ENCODE peak calls at places on chromosomes 13 and 19, in six cellular contexts. One of them, this sample, is unnamed.
A peak's percentile ranks its signal among the peaks of the same experiment; 100 is the strongest.

GRCh38 chr19:48617146-48617937 is 1.6 kb downstream of the RPL18 start:
- DNase-seq in adrenal gland: no peak
- DNase-seq in uterus: no peak
- DNase-seq in tibial nerve: no peak
- DNase-seq in stomach: peak; percentile 49
- DNase-seq in suprapubic skin: no peak
- DNase-seq in this sample: no peak

GRCh38 chr19:48881741-48882657 is 9.8 kb downstream of the PPP1R15A start:
- DNase-seq in adrenal gland: no peak
- DNase-seq in uterus: no peak
- DNase-seq in tibial nerve: no peak
- DNase-seq in stomach: no peak
- DNase-seq in suprapubic skin: no peak
- DNase-seq in this sample: no peak

GRCh38 chr19:34996978-34997640 is 3.0 kb upstream of the GRAMD1A start:
- DNase-seq in adrenal gland: no peak
- DNase-seq in uterus: no peak
- DNase-seq in tibial nerve: no peak
- DNase-seq in stomach: no peak
- DNase-seq in suprapubic skin: no peak
- DNase-seq in this sample: no peak

GRCh38 chr13:59463023-59463422 is 700.7 kb downstream of the DIAPH3 start:
- DNase-seq in adrenal gland: no peak
- DNase-seq in uterus: no peak
- DNase-seq in tibial nerve: no peak
- DNase-seq in stomach: no peak
- DNase-seq in suprapubic skin: no peak
- DNase-seq in this sample: no peak

GRCh38 chr19:34985249-34986022 is 14.7 kb upstream of the GRAMD1A start:
- DNase-seq in adrenal gland: peak; percentile 71
- DNase-seq in uterus: peak; percentile 58
- DNase-seq in tibial nerve: no peak
- DNase-seq in stomach: peak; percentile 57
- DNase-seq in suprapubic skin: no peak
- DNase-seq in this sample: no peak

GRCh38 chr13:110062077-110062776 is 244.7 kb downstream of the COL4A1 start:
- DNase-seq in adrenal gland: no peak
- DNase-seq in uterus: no peak
- DNase-seq in tibial nerve: no peak
- DNase-seq in stomach: no peak
- DNase-seq in suprapubic skin: no peak
- DNase-seq in this sample: no peak

GRCh38 chr19:21202865-21203494 is 61.1 kb downstream of the ZNF431 start:
- DNase-seq in adrenal gland: no peak
- DNase-seq in uterus: no peak
- DNase-seq in tibial nerve: no peak
- DNase-seq in stomach: no peak
- DNase-seq in suprapubic skin: no peak
- DNase-seq in this sample: no peak

GRCh38 chr13:61414686-61415664 is 674 bp downstream of the PCDH20 start:
- DNase-seq in adrenal gland: no peak
- DNase-seq in uterus: no peak
- DNase-seq in tibial nerve: no peak
- DNase-seq in stomach: peak; percentile 65
- DNase-seq in suprapubic skin: no peak
- DNase-seq in this sample: no peak

GRCh38 chr13:108525867-108526266 is 103.5 kb upstream of the MYO16 start:
- DNase-seq in adrenal gland: no peak
- DNase-seq in uterus: no peak
- DNase-seq in tibial nerve: no peak
- DNase-seq in stomach: no peak
- DNase-seq in suprapubic skin: no peak
- DNase-seq in this sample: no peak

GRCh38 chr13:25462301-25463125 is 90.7 kb downstream of the ATP8A2 start:
- DNase-seq in adrenal gland: no peak
- DNase-seq in uterus: no peak
- DNase-seq in tibial nerve: no peak
- DNase-seq in stomach: no peak
- DNase-seq in suprapubic skin: no peak
- DNase-seq in this sample: no peak

GRCh38 chr19:10510301-10510802 is 6.9 kb downstream of the S1PR5 start:
- DNase-seq in adrenal gland: no peak
- DNase-seq in uterus: no peak
- DNase-seq in tibial nerve: no peak
- DNase-seq in stomach: no peak
- DNase-seq in suprapubic skin: no peak
- DNase-seq in this sample: no peak

GRCh38 chr13:23699271-23699670 is 129.1 kb downstream of the TNFRSF19 start:
- DNase-seq in adrenal gland: no peak
- DNase-seq in uterus: no peak
- DNase-seq in tibial nerve: no peak
- DNase-seq in stomach: no peak
- DNase-seq in suprapubic skin: no peak
- DNase-seq in this sample: no peak

GRCh38 chr19:33811246-33811645 is 14.6 kb downstream of the KCTD15 start:
- DNase-seq in adrenal gland: no peak
- DNase-seq in uterus: no peak
- DNase-seq in tibial nerve: no peak
- DNase-seq in stomach: no peak
- DNase-seq in suprapubic skin: no peak
- DNase-seq in this sample: no peak

GRCh38 chr13:99740261-99740979 is 231.1 kb downstream of the ZIC5 start:
- DNase-seq in adrenal gland: no peak
- DNase-seq in uterus: no peak
- DNase-seq in tibial nerve: no peak
- DNase-seq in stomach: no peak
- DNase-seq in suprapubic skin: no peak
- DNase-seq in this sample: no peak

GRCh38 chr19:18223860-18224524 is 2.2 kb downstream of the PDE4C start:
- DNase-seq in adrenal gland: peak; percentile 38
- DNase-seq in uterus: peak; percentile 37
- DNase-seq in tibial nerve: no peak
- DNase-seq in stomach: no peak
- DNase-seq in suprapubic skin: no peak
- DNase-seq in this sample: no peak

GRCh38 chr13:101916758-101917474 is 464.4 kb downstream of the ITGBL1 start:
- DNase-seq in adrenal gland: no peak
- DNase-seq in uterus: no peak
- DNase-seq in tibial nerve: no peak
- DNase-seq in stomach: no peak
- DNase-seq in suprapubic skin: no peak
- DNase-seq in this sample: no peak

GRCh38 chr13:100394005-100394695 is 194.4 kb downstream of the GGACT start:
- DNase-seq in adrenal gland: no peak
- DNase-seq in uterus: peak; percentile 37
- DNase-seq in tibial nerve: no peak
- DNase-seq in stomach: no peak
- DNase-seq in suprapubic skin: no peak
- DNase-seq in this sample: no peak

GRCh38 chr13:97246596-97246995 is 24.5 kb downstream of the MBNL2 start:
- DNase-seq in adrenal gland: no peak
- DNase-seq in uterus: no peak
- DNase-seq in tibial nerve: no peak
- DNase-seq in stomach: no peak
- DNase-seq in suprapubic skin: no peak
- DNase-seq in this sample: no peak

GRCh38 chr13:36920612-36921185 is 661 bp upstream of the SMAD9 start:
- DNase-seq in adrenal gland: no peak
- DNase-seq in uterus: no peak
- DNase-seq in tibial nerve: no peak
- DNase-seq in stomach: no peak
- DNase-seq in suprapubic skin: no peak
- DNase-seq in this sample: no peak

GRCh38 chr13:81048026-81048461 is 707.1 kb upstream of the SPRY2 start:
- DNase-seq in adrenal gland: no peak
- DNase-seq in uterus: no peak
- DNase-seq in tibial nerve: no peak
- DNase-seq in stomach: no peak
- DNase-seq in suprapubic skin: no peak
- DNase-seq in this sample: no peak

GRCh38 chr13:46383383-46383782 is 3.7 kb downstream of the RUBCNL start:
- DNase-seq in adrenal gland: no peak
- DNase-seq in uterus: no peak
- DNase-seq in tibial nerve: no peak
- DNase-seq in stomach: no peak
- DNase-seq in suprapubic skin: no peak
- DNase-seq in this sample: no peak

GRCh38 chr19:4877753-4878490 is 10.5 kb upstream of the PLIN3 start:
- DNase-seq in adrenal gland: no peak
- DNase-seq in uterus: no peak
- DNase-seq in tibial nerve: peak; percentile 21
- DNase-seq in stomach: peak; percentile 31
- DNase-seq in suprapubic skin: no peak
- DNase-seq in this sample: no peak

GRCh38 chr13:98050041-98050466 is 92.8 kb upstream of the FARP1 start:
- DNase-seq in adrenal gland: no peak
- DNase-seq in uterus: no peak
- DNase-seq in tibial nerve: no peak
- DNase-seq in stomach: no peak
- DNase-seq in suprapubic skin: no peak
- DNase-seq in this sample: no peak

GRCh38 chr19:10420444-10421239 is at the start of gene PDE4A:
- DNase-seq in adrenal gland: no peak
- DNase-seq in uterus: no peak
- DNase-seq in tibial nerve: no peak
- DNase-seq in stomach: no peak
- DNase-seq in suprapubic skin: no peak
- DNase-seq in this sample: no peak

GRCh38 chr13:93708323-93709075 is 481.9 kb downstream of the GPC6 start:
- DNase-seq in adrenal gland: no peak
- DNase-seq in uterus: no peak
- DNase-seq in tibial nerve: no peak
- DNase-seq in stomach: no peak
- DNase-seq in suprapubic skin: no peak
- DNase-seq in this sample: no peak

GRCh38 chr13:41499452-41499851 is 42.1 kb downstream of the RGCC start:
- DNase-seq in adrenal gland: no peak
- DNase-seq in uterus: no peak
- DNase-seq in tibial nerve: no peak
- DNase-seq in stomach: no peak
- DNase-seq in suprapubic skin: no peak
- DNase-seq in this sample: peak; percentile 85

GRCh38 chr19:1760020-1760419 is 6.7 kb downstream of the ONECUT3 start:
- DNase-seq in adrenal gland: no peak
- DNase-seq in uterus: no peak
- DNase-seq in tibial nerve: no peak
- DNase-seq in stomach: no peak
- DNase-seq in suprapubic skin: no peak
- DNase-seq in this sample: no peak

GRCh38 chr19:55392820-55393219 is 7.1 kb downstream of the RPL28 start:
- DNase-seq in adrenal gland: no peak
- DNase-seq in uterus: no peak
- DNase-seq in tibial nerve: no peak
- DNase-seq in stomach: no peak
- DNase-seq in suprapubic skin: no peak
- DNase-seq in this sample: no peak

GRCh38 chr19:50835785-50836542 is 2.6 kb upstream of the KLK15 start:
- DNase-seq in adrenal gland: peak; percentile 89
- DNase-seq in uterus: no peak
- DNase-seq in tibial nerve: peak; percentile 26
- DNase-seq in stomach: peak; percentile 78
- DNase-seq in suprapubic skin: no peak
- DNase-seq in this sample: no peak
- TF ChIP-seq CTCF in adrenal gland: no peak
- TF ChIP-seq CTCF in uterus: no peak
- TF ChIP-seq CTCF in tibial nerve: no peak
- TF ChIP-seq CTCF in stomach: no peak
- TF ChIP-seq CTCF in suprapubic skin: no peak
- TF ChIP-seq CTCF in this sample: no peak

GRCh38 chr19:43754312-43754561 is 525 bp downstream of the SMG9 start:
- DNase-seq in adrenal gland: no peak
- DNase-seq in uterus: no peak
- DNase-seq in tibial nerve: no peak
- DNase-seq in stomach: no peak
- DNase-seq in suprapubic skin: no peak
- DNase-seq in this sample: no peak

GRCh38 chr19:43751466-43752220 is 3.1 kb downstream of the SMG9 start:
- DNase-seq in adrenal gland: no peak
- DNase-seq in uterus: no peak
- DNase-seq in tibial nerve: no peak
- DNase-seq in stomach: no peak
- DNase-seq in suprapubic skin: no peak
- DNase-seq in this sample: no peak

GRCh38 chr19:43754562-43755255 is at the start of gene SMG9:
- DNase-seq in adrenal gland: peak; percentile 98
- DNase-seq in uterus: peak; percentile 97
- DNase-seq in tibial nerve: peak; percentile 95
- DNase-seq in stomach: peak; percentile 99
- DNase-seq in suprapubic skin: peak; percentile 98
- DNase-seq in this sample: peak; percentile 98

GRCh38 chr19:43752287-43752875 is 2.4 kb downstream of the SMG9 start:
- DNase-seq in adrenal gland: no peak
- DNase-seq in uterus: no peak
- DNase-seq in tibial nerve: no peak
- DNase-seq in stomach: no peak
- DNase-seq in suprapubic skin: no peak
- DNase-seq in this sample: no peak

GRCh38 chr19:43755256-43755801 is 567 bp upstream of the SMG9 start:
- DNase-seq in adrenal gland: peak; percentile 77
- DNase-seq in uterus: peak; percentile 80
- DNase-seq in tibial nerve: peak; percentile 57
- DNase-seq in stomach: peak; percentile 86
- DNase-seq in suprapubic skin: no peak
- DNase-seq in this sample: no peak
- TF ChIP-seq POLR2A in adrenal gland: no peak
- TF ChIP-seq POLR2A in uterus: no peak
- TF ChIP-seq POLR2A in tibial nerve: no peak
- TF ChIP-seq POLR2A in stomach: no peak
- TF ChIP-seq POLR2A in suprapubic skin: no peak
- TF ChIP-seq POLR2A in this sample: no peak

GRCh38 chr19:43913383-43913782 is 21.7 kb downstream of the ZNF45 start:
- DNase-seq in adrenal gland: no peak
- DNase-seq in uterus: no peak
- DNase-seq in tibial nerve: no peak
- DNase-seq in stomach: no peak
- DNase-seq in suprapubic skin: no peak
- DNase-seq in this sample: no peak

GRCh38 chr19:43910884-43911283 is 24.2 kb downstream of the ZNF45 start:
- DNase-seq in adrenal gland: no peak
- DNase-seq in uterus: no peak
- DNase-seq in tibial nerve: no peak
- DNase-seq in stomach: no peak
- DNase-seq in suprapubic skin: no peak
- DNase-seq in this sample: no peak

GRCh38 chr19:43908659-43909058 is 26.4 kb downstream of the ZNF45 start:
- DNase-seq in adrenal gland: no peak
- DNase-seq in uterus: no peak
- DNase-seq in tibial nerve: no peak
- DNase-seq in stomach: no peak
- DNase-seq in suprapubic skin: no peak
- DNase-seq in this sample: no peak

GRCh38 chr19:43914051-43914450 is 21.0 kb downstream of the ZNF45 start:
- DNase-seq in adrenal gland: no peak
- DNase-seq in uterus: no peak
- DNase-seq in tibial nerve: no peak
- DNase-seq in stomach: no peak
- DNase-seq in suprapubic skin: no peak
- DNase-seq in this sample: no peak
- H3K9me3 ChIP-seq in adrenal gland: peaks cover 15% of the 10 kb centered on the region
- H3K9me3 ChIP-seq in uterus: peaks cover 94% of the 10 kb centered on the region
- H3K9me3 ChIP-seq in tibial nerve: no peaks in the 10 kb centered on the region
- H3K9me3 ChIP-seq in stomach: peaks cover 96% of the 10 kb centered on the region
- H3K9me3 ChIP-seq in suprapubic skin: peaks cover 74% of the 10 kb centered on the region
- H3K9me3 ChIP-seq in this sample: peaks cover 100% of the 10 kb centered on the region

GRCh38 chr19:41706741-41707501 is 1.5 kb upstream of the CEACAM5 start:
- DNase-seq in adrenal gland: peak; percentile 45
- DNase-seq in uterus: no peak
- DNase-seq in tibial nerve: no peak
- DNase-seq in stomach: peak; percentile 79
- DNase-seq in suprapubic skin: peak; percentile 77
- DNase-seq in this sample: no peak
- TF ChIP-seq CTCF in adrenal gland: peak; percentile 60
- TF ChIP-seq CTCF in uterus: no peak
- TF ChIP-seq CTCF in tibial nerve: peak; percentile 63
- TF ChIP-seq CTCF in stomach: no peak
- TF ChIP-seq CTCF in suprapubic skin: peak; percentile 66
- TF ChIP-seq CTCF in this sample: peak; percentile 56